ENCODE peak calls at places on chromosomes 7 and 10, in eight cellular contexts. R, Z, Y, P, X, E, U and B are unnamed samples.

GRCh38 chr7:155558351-155558750 is 12.0 kb upstream of the CNPY1 start:
- DNase-seq in R (no peak), Z (no peak), Y (no peak), P (no peak), X (no peak), E (no peak), U (no peak), B (no peak)

GRCh38 chr7:14195896-14196295 is 206.4 kb upstream of the ETV1 start:
- DNase-seq in R (no peak), Z (no peak), Y (no peak), P (no peak), X (no peak), E (peak; percentile 13), U (no peak), B (no peak)

GRCh38 chr7:143504937-143505297 is 27.2 kb downstream of the TAS2R41 start:
- DNase-seq in R (no peak), Z (no peak), Y (no peak), P (no peak), X (no peak), E (no peak), U (no peak), B (no peak)

GRCh38 chr7:81327468-81327867 is 408.6 kb upstream of the SEMA3C start:
- DNase-seq in R (no peak), Z (peak; percentile 28), Y (no peak), P (no peak), X (no peak), E (peak; percentile 17), U (no peak), B (no peak)

GRCh38 chr7:137283147-137283546 is 60.4 kb downstream of the PTN start:
- DNase-seq in R (no peak), Z (no peak), Y (no peak), P (no peak), X (no peak), E (no peak), U (no peak), B (no peak)

GRCh38 chr10:77131214-77131613 is 506.4 kb downstream of the KCNMA1 start:
- DNase-seq in R (no peak), Z (peak; percentile 82), Y (no peak), P (no peak), X (no peak), E (peak; percentile 65), U (no peak), B (no peak)

GRCh38 chr7:81767883-81768282 is 2.0 kb downstream of the HGF start:
- DNase-seq in R (no peak), Z (peak; percentile 50), Y (peak; percentile 42), P (no peak), X (no peak), E (peak; percentile 82), U (no peak), B (no peak)

GRCh38 chr10:46266506-46266985 is 20.3 kb upstream of the ANTXRL start:
- DNase-seq in R (no peak), Z (no peak), Y (no peak), P (no peak), X (no peak), E (no peak), U (no peak), B (no peak)

GRCh38 chr7:32191296-32191695 is 121.1 kb upstream of the PDE1C start:
- DNase-seq in R (no peak), Z (peak; percentile 55), Y (no peak), P (no peak), X (no peak), E (no peak), U (no peak), B (no peak)

GRCh38 chr10:33040436-33040835 is 82.4 kb upstream of the ITGB1 start:
- DNase-seq in R (no peak), Z (no peak), Y (no peak), P (no peak), X (no peak), E (no peak), U (no peak), B (no peak)

GRCh38 chr7:125670926-125671572 is 741.4 kb upstream of the POT1 start:
- DNase-seq in R (peak; percentile 20), Z (no peak), Y (no peak), P (no peak), X (peak; percentile 22), E (peak; percentile 60), U (no peak), B (no peak)

GRCh38 chr10:96740579-96741281 is 20.4 kb upstream of the PIK3AP1 start:
- DNase-seq in R (no peak), Z (no peak), Y (no peak), P (no peak), X (no peak), E (no peak), U (no peak), B (no peak)

GRCh38 chr7:16754869-16755317 is 1.3 kb downstream of the TSPAN13 start:
- DNase-seq in R (no peak), Z (no peak), Y (no peak), P (no peak), X (no peak), E (no peak), U (no peak), B (no peak)

GRCh38 chr7:139060838-139061237 is 25.0 kb upstream of the ZC3HAV1L start:
- DNase-seq in R (no peak), Z (peak; percentile 37), Y (peak; percentile 57), P (no peak), X (no peak), E (no peak), U (no peak), B (no peak)

GRCh38 chr7:102077081-102077480 is 209.6 kb upstream of the SH2B2 start:
- DNase-seq in R (peak; percentile 34), Z (no peak), Y (no peak), P (no peak), X (no peak), E (no peak), U (no peak), B (no peak)

GRCh38 chr7:130893441-130893894 is 159.5 kb upstream of the KLF14 start:
- DNase-seq in R (no peak), Z (peak; percentile 83), Y (peak; percentile 73), P (no peak), X (no peak), E (peak; percentile 83), U (no peak), B (no peak)

GRCh38 chr10:79188154-79188763 is 119.5 kb downstream of the ZMIZ1 start:
- DNase-seq in R (no peak), Z (no peak), Y (peak; percentile 39), P (no peak), X (no peak), E (no peak), U (no peak), B (no peak)
- TF ChIP-seq CTCF in R (no peak), Z (no peak), Y (no peak), P (no peak), X (no peak), E (no peak), U (no peak), B (no peak)

GRCh38 chr10:112124859-112125258 is 58.7 kb downstream of the GPAM start:
- DNase-seq in R (no peak), Z (no peak), Y (no peak), P (no peak), X (no peak), E (no peak), U (no peak), B (no peak)
- H3K4me3 ChIP-seq in R (no peak overlapping the region), Z (no peak overlapping the region), Y (no peak overlapping the region), P (no peak overlapping the region), X (no peak overlapping the region), E (no peak overlapping the region), U (no peak overlapping the region), B (no peak overlapping the region)

GRCh38 chr10:78426181-78426580 is 392.5 kb downstream of the RPS24 start:
- DNase-seq in R (no peak), Z (no peak), Y (no peak), P (no peak), X (no peak), E (no peak), U (no peak), B (no peak)

GRCh38 chr10:78420946-78421732 is 387.5 kb downstream of the RPS24 start:
- DNase-seq in R (no peak), Z (no peak), Y (no peak), P (no peak), X (no peak), E (no peak), U (no peak), B (no peak)

GRCh38 chr10:78427497-78428031 is 393.9 kb downstream of the RPS24 start:
- DNase-seq in R (no peak), Z (no peak), Y (no peak), P (no peak), X (no peak), E (no peak), U (no peak), B (no peak)

GRCh38 chr10:78428579-78428978 is 394.9 kb downstream of the RPS24 start:
- DNase-seq in R (no peak), Z (no peak), Y (no peak), P (no peak), X (no peak), E (no peak), U (no peak), B (no peak)

GRCh38 chr10:78424721-78425120 is 391.1 kb downstream of the RPS24 start:
- DNase-seq in R (peak; percentile 16), Z (no peak), Y (no peak), P (no peak), X (peak; percentile 41), E (peak; percentile 25), U (no peak), B (no peak)
- TF ChIP-seq CTCF in R (peak; percentile 35), Z (peak; percentile 18), Y (peak; percentile 14), P (peak; percentile 17), X (peak; percentile 42), E (no peak), U (peak; percentile 53), B (peak; percentile 32)

GRCh38 chr10:92689663-92690210 is at the start of gene HHEX:
- DNase-seq in R (peak; percentile 74), Z (peak; percentile 76), Y (peak; percentile 34), P (no peak), X (peak; percentile 37), E (peak; percentile 58), U (peak; percentile 79), B (no peak)

GRCh38 chr10:92690211-92691041 is 671 bp downstream of the HHEX start:
- DNase-seq in R (peak; percentile 43), Z (peak; percentile 69), Y (no peak), P (no peak), X (peak; percentile 21), E (peak; percentile 67), U (no peak), B (no peak)

GRCh38 chr10:92688927-92689662 is 660 bp upstream of the HHEX start:
- DNase-seq in R (peak; percentile 33), Z (peak; percentile 31), Y (no peak), P (no peak), X (no peak), E (peak; percentile 40), U (peak; percentile 45), B (no peak)

GRCh38 chr10:92691042-92691590 is 1.4 kb downstream of the HHEX start:
- DNase-seq in R (no peak), Z (no peak), Y (no peak), P (no peak), X (no peak), E (peak; percentile 39), U (no peak), B (no peak)

DNA sequence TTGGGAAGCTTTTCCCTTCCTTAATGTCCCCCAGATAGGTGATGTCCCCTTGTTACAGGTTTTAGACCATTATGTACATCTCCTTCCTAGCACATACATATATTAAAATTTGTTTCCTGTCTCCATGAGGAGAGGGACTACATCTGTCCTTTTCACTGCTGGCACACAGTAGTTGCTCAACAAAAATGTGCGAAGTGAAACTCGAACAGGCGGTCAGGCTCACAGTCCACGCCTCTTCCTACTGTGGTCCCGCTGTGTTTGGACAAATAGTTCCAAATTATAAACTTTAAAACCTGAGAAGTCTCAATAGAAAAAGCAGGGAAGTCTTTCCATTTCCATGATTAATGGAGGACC is 1.2 kb upstream of the HHEX start:
- DNase-seq in R (no peak), Z (no peak), Y (no peak), P (no peak), X (no peak), E (no peak), U (no peak), B (no peak)
- H3K4me3 ChIP-seq in R (no peak overlapping the region), Z (peak overlapping the region; percentile 85), Y (no peak overlapping the region), P (peak overlapping the region; percentile 68), X (no peak overlapping the region), E (peak overlapping the region; percentile 57), U (peak overlapping the region; percentile 67), B (peak overlapping the region; percentile 89)